ENCODE peak calls at places on chromosomes 6 and 20, in ten cellular contexts. Z, K, G, D, W, L, P, U, M and A are unnamed samples.

GRCh38 chr6:170464080-170464479 is 89.0 kb downstream of the PSMB1 start:
- DNase-seq in Z (no peak), K (no peak), G (no peak), D (no peak), W (no peak), L (no peak), P (no peak), U (no peak), M (no peak), A (no peak)

GRCh38 chr6:169618526-169619490 is 83.0 kb downstream of the WDR27 start:
- DNase-seq in Z (no peak), K (no peak), G (no peak), D (peak), W (peak), L (peak), P (no peak), U (no peak), M (peak), A (peak)

GRCh38 chr6:90653750-90654149 is 66.9 kb upstream of the MAP3K7 start:
- DNase-seq in Z (no peak), K (no peak), G (no peak), D (no peak), W (no peak), L (no peak), P (no peak), U (no peak), M (no peak), A (no peak)

GRCh38 chr20:58327211-58327610 is 17.7 kb downstream of the RAB22A start:
- DNase-seq in Z (no peak), K (no peak), G (no peak), D (no peak), W (no peak), L (no peak), P (no peak), U (no peak), M (no peak), A (no peak)

GRCh38 chr6:2124260-2124709 is 121.1 kb downstream of the GMDS start:
- DNase-seq in Z (no peak), K (no peak), G (no peak), D (peak), W (no peak), L (no peak), P (no peak), U (no peak), M (no peak), A (no peak)

GRCh38 chr20:14711681-14712080 is 374.3 kb upstream of the FLRT3 start:
- DNase-seq in Z (no peak), K (no peak), G (no peak), D (peak), W (no peak), L (peak), P (no peak), U (no peak), M (peak), A (no peak)

GRCh38 chr20:5410450-5410849 is 93.7 kb upstream of the PROKR2 start:
- DNase-seq in Z (no peak), K (no peak), G (no peak), D (no peak), W (no peak), L (no peak), P (no peak), U (no peak), M (no peak), A (no peak)

GRCh38 chr6:53151676-53152075 is 3.0 kb upstream of the GCM1 start:
- DNase-seq in Z (no peak), K (peak), G (peak), D (no peak), W (no peak), L (no peak), P (no peak), U (no peak), M (peak), A (no peak)

GRCh38 chr6:145749632-145750031 is 14.3 kb upstream of the EPM2A start:
- DNase-seq in Z (no peak), K (no peak), G (no peak), D (peak), W (peak), L (peak), P (no peak), U (no peak), M (peak), A (peak)

GRCh38 chr6:46219661-46220060 is 48.9 kb upstream of the ENPP5 start:
- DNase-seq in Z (no peak), K (no peak), G (no peak), D (no peak), W (no peak), L (no peak), P (no peak), U (no peak), M (no peak), A (no peak)

GRCh38 chr20:36591281-36591680 is 14.3 kb upstream of the RAB5IF start:
- DNase-seq in Z (no peak), K (no peak), G (no peak), D (no peak), W (no peak), L (no peak), P (no peak), U (no peak), M (no peak), A (no peak)

GRCh38 chr6:170291271-170292110 is 613 bp upstream of the DLL1 start:
- DNase-seq in Z (peak), K (peak), G (peak), D (no peak), W (no peak), L (no peak), P (peak), U (peak), M (peak), A (no peak)

GRCh38 chr6:155524249-155524651 is 68.6 kb upstream of the NOX3 start:
- DNase-seq in Z (no peak), K (peak), G (peak), D (peak), W (peak), L (peak), P (no peak), U (no peak), M (peak), A (no peak)

GRCh38 chr20:47221036-47221625 is 135.4 kb downstream of the ZMYND8 start:
- DNase-seq in Z (no peak), K (no peak), G (no peak), D (no peak), W (no peak), L (no peak), P (no peak), U (no peak), M (no peak), A (no peak)

GRCh38 chr20:8388146-8388545 is 256.1 kb downstream of the PLCB1 start:
- DNase-seq in Z (no peak), K (no peak), G (no peak), D (peak), W (no peak), L (peak), P (no peak), U (no peak), M (peak), A (no peak)

GRCh38 chr6:121959501-121959900 is 440.0 kb upstream of the HSF2 start:
- DNase-seq in Z (no peak), K (no peak), G (no peak), D (no peak), W (no peak), L (no peak), P (no peak), U (no peak), M (no peak), A (no peak)

GRCh38 chr6:7805828-7806227 is 79.9 kb downstream of the BMP6 start:
- DNase-seq in Z (peak), K (no peak), G (no peak), D (no peak), W (no peak), L (no peak), P (no peak), U (no peak), M (peak), A (no peak)

GRCh38 chr6:42120895-42121865 is 21.2 kb downstream of the C6orf132 start:
- DNase-seq in Z (no peak), K (no peak), G (no peak), D (peak), W (peak), L (no peak), P (no peak), U (no peak), M (peak), A (no peak)

GRCh38 chr6:43105538-43106218 is 29.6 kb downstream of the PTK7 start:
- DNase-seq in Z (no peak), K (no peak), G (no peak), D (no peak), W (no peak), L (no peak), P (no peak), U (no peak), M (no peak), A (no peak)

GRCh38 chr20:24664266-24664986 is 195.0 kb downstream of the SYNDIG1 start:
- DNase-seq in Z (no peak), K (no peak), G (no peak), D (no peak), W (no peak), L (no peak), P (no peak), U (no peak), M (no peak), A (no peak)

GRCh38 chr20:47038581-47039560 is 144.2 kb downstream of the EYA2 start:
- DNase-seq in Z (no peak), K (no peak), G (no peak), D (peak), W (no peak), L (no peak), P (no peak), U (no peak), M (no peak), A (no peak)

GRCh38 chr20:5181955-5182354 is 55.1 kb downstream of the CDS2 start:
- DNase-seq in Z (no peak), K (no peak), G (no peak), D (peak), W (no peak), L (peak), P (no peak), U (no peak), M (peak), A (no peak)